ENCODE peak calls at places on chromosomes 12 and 14, in eight cellular contexts. R, K, C, E, G, U, Z and L are unnamed samples.

GRCh38 chr12:101862245-101862644 is 15.1 kb upstream of the DRAM1 start:
- DNase-seq in R (no peak), K (no peak), C (no peak), E (no peak), G (no peak), U (no peak), Z (no peak), L (no peak)

GRCh38 chr14:88005978-88006851 is 1.3 kb downstream of the GPR65 start:
- DNase-seq in R (no peak), K (no peak), C (no peak), E (no peak), G (peak; percentile 46), U (no peak), Z (no peak), L (no peak)

GRCh38 chr12:108622425-108622824 is 11.3 kb downstream of the SELPLG start:
- DNase-seq in R (no peak), K (no peak), C (no peak), E (peak; percentile 65), G (no peak), U (no peak), Z (no peak), L (no peak)

GRCh38 chr14:71287567-71287966 is 380.3 kb downstream of the PCNX1 start:
- DNase-seq in R (no peak), K (no peak), C (no peak), E (no peak), G (no peak), U (no peak), Z (no peak), L (no peak)

GRCh38 chr14:95361373-95362179 is 41.9 kb upstream of the CLMN start:
- DNase-seq in R (peak; percentile 49), K (no peak), C (no peak), E (peak; percentile 34), G (no peak), U (no peak), Z (peak; percentile 74), L (no peak)

GRCh38 chr12:75979181-75979580 is 52.4 kb downstream of the PHLDA1 start:
- DNase-seq in R (no peak), K (no peak), C (no peak), E (no peak), G (peak; percentile 61), U (no peak), Z (no peak), L (no peak)

GRCh38 chr12:62292761-62293446 is 32.7 kb downstream of the USP15 start:
- DNase-seq in R (no peak), K (no peak), C (no peak), E (no peak), G (peak; percentile 15), U (no peak), Z (no peak), L (no peak)

GRCh38 chr14:101055106-101055662 is 151.7 kb upstream of the RTL1 start:
- DNase-seq in R (no peak), K (no peak), C (no peak), E (no peak), G (no peak), U (no peak), Z (no peak), L (no peak)

GRCh38 chr12:1740161-1740948 is 49.5 kb downstream of the ADIPOR2 start:
- DNase-seq in R (no peak), K (no peak), C (peak; percentile 11), E (no peak), G (no peak), U (no peak), Z (no peak), L (no peak)

GRCh38 chr14:96246535-96246839 is 9.5 kb upstream of the BDKRB1 start:
- DNase-seq in R (no peak), K (peak; percentile 94), C (no peak), E (no peak), G (peak; percentile 96), U (no peak), Z (no peak), L (no peak)

GRCh38 chr14:105411017-105411941 is 8.3 kb upstream of the MTA1 start:
- DNase-seq in R (no peak), K (no peak), C (peak; percentile 80), E (no peak), G (peak; percentile 12), U (no peak), Z (peak; percentile 64), L (no peak)

GRCh38 chr14:56339855-56340701 is 221.9 kb downstream of the PELI2 start:
- DNase-seq in R (peak; percentile 94), K (peak; percentile 94), C (peak; percentile 77), E (peak; percentile 70), G (peak; percentile 92), U (peak; percentile 77), Z (peak; percentile 46), L (peak; percentile 29)

GRCh38 chr14:50025776-50026175 is 90.6 kb downstream of the VCPKMT start:
- DNase-seq in R (no peak), K (no peak), C (no peak), E (no peak), G (no peak), U (no peak), Z (no peak), L (no peak)

GRCh38 chr14:99986416-99986815 is 78.8 kb upstream of the EVL start:
- DNase-seq in R (no peak), K (no peak), C (no peak), E (no peak), G (no peak), U (no peak), Z (no peak), L (no peak)

GRCh38 chr12:89461649-89462612 is 62.7 kb downstream of the GALNT4 start:
- DNase-seq in R (no peak), K (peak; percentile 58), C (peak; percentile 65), E (no peak), G (peak; percentile 51), U (no peak), Z (no peak), L (no peak)

GRCh38 chr14:74569826-74570591 is 42.0 kb downstream of the LTBP2 start:
- DNase-seq in R (no peak), K (no peak), C (no peak), E (no peak), G (no peak), U (no peak), Z (no peak), L (no peak)

GRCh38 chr14:22303589-22304195 is 285.3 kb downstream of the DAD1 start:
- DNase-seq in R (no peak), K (no peak), C (peak; percentile 30), E (no peak), G (no peak), U (no peak), Z (no peak), L (no peak)

GRCh38 chr12:82648510-82648909 is 38.2 kb upstream of the TMTC2 start:
- DNase-seq in R (no peak), K (no peak), C (no peak), E (no peak), G (no peak), U (no peak), Z (no peak), L (no peak)

GRCh38 chr12:104674083-104674482 is 217.3 kb downstream of the CHST11 start:
- DNase-seq in R (no peak), K (no peak), C (peak; percentile 26), E (no peak), G (no peak), U (no peak), Z (no peak), L (no peak)

GRCh38 chr12:46518184-46518583 is 145.6 kb upstream of the SLC38A2 start:
- DNase-seq in R (no peak), K (no peak), C (no peak), E (no peak), G (no peak), U (no peak), Z (no peak), L (no peak)

GRCh38 chr12:46518729-46519128 is 146.2 kb upstream of the SLC38A2 start:
- DNase-seq in R (no peak), K (no peak), C (no peak), E (no peak), G (no peak), U (no peak), Z (no peak), L (no peak)

GRCh38 chr12:46516933-46517578 is 144.5 kb upstream of the SLC38A2 start:
- DNase-seq in R (no peak), K (no peak), C (no peak), E (no peak), G (no peak), U (no peak), Z (no peak), L (no peak)

GRCh38 chr12:46516238-46516932 is 143.8 kb upstream of the SLC38A2 start:
- DNase-seq in R (no peak), K (no peak), C (no peak), E (no peak), G (no peak), U (no peak), Z (no peak), L (no peak)

DNA sequence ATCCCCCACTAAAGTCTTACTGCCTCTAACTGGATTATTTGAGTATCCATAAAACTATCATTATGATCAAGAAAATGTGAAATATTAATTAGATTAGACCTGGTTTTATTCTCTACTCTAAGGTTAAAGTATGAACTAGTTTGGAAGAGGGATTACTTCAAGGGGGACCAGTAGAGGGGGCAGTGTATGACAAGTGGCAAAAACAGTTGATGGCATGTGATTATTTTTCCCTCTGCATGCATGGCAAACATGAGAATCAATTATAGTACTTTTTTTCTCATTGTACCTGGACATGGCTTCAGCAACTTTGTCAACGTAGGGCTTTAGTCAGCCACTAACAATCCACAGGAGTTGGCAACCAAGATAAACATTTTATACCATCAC is 145.0 kb upstream of the SLC38A2 start:
- DNase-seq in R (no peak), K (no peak), C (no peak), E (no peak), G (no peak), U (no peak), Z (no peak), L (no peak)
- TF ChIP-seq CTCF in R (no peak), K (no peak), C (no peak), E (no peak), G (no peak), U (no peak), Z (no peak), L (no peak)

DNA sequence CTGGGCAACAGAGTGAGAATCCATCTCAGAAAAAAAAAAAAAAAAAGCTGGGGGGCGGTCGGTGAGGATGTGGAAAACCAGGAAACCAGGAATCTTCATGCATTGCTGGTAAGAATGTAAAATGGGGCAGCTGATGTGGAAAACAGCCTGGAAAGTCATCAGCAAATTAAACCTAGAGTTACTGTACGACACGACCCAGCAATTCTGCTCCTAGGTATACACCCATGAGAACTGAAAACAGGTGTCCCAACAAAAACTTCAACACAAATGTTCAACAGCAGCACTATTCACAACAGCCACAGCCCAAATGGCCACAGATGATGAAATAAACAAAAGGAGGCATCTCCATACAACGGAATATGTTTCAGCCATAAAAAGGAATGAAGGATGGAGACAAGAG is 97.3 kb downstream of the NCOR2 start:
- DNase-seq in R (no peak), K (no peak), C (no peak), E (no peak), G (no peak), U (no peak), Z (no peak), L (no peak)
- H3K9me3 ChIP-seq in R (no peaks in the 10 kb centered on the region), K (peaks cover 55% of the 10 kb centered on the region), C (no peaks in the 10 kb centered on the region), E (peaks cover 5% of the 10 kb centered on the region), G (peaks cover 6% of the 10 kb centered on the region), U (peaks cover 16% of the 10 kb centered on the region), Z (no peaks in the 10 kb centered on the region), L (peaks cover 7% of the 10 kb centered on the region)

GRCh38 chr14:81062816-81063215 is 107.4 kb downstream of the TSHR start:
- DNase-seq in R (no peak), K (no peak), C (peak; percentile 20), E (peak; percentile 3), G (no peak), U (no peak), Z (no peak), L (no peak)
- TF ChIP-seq CTCF in R (no peak), K (peak; percentile 23), C (no peak), E (peak; percentile 41), G (peak; percentile 6), U (no peak), Z (no peak), L (no peak)

GRCh38 chr12:121466800-121467637 is 67.1 kb downstream of the RNF34 start:
- DNase-seq in R (peak; percentile 93), K (peak; percentile 18), C (peak; percentile 93), E (peak; percentile 88), G (peak; percentile 72), U (peak; percentile 75), Z (peak; percentile 93), L (peak; percentile 33)
- H3K9me3 ChIP-seq in R (no peaks in the 10 kb centered on the region), K (no peaks in the 10 kb centered on the region), C (no peaks in the 10 kb centered on the region), E (no peaks in the 10 kb centered on the region), G (no peaks in the 10 kb centered on the region), U (no peaks in the 10 kb centered on the region), Z (no peaks in the 10 kb centered on the region), L (no peaks in the 10 kb centered on the region)